ENCODE peak calls at places on chromosomes 5 and 9, in five cellular contexts. C, F, O, P and B are unnamed samples.
A peak's percentile ranks its signal among the peaks of the same experiment; 100 is the strongest.

GRCh38 chr9:97737429-97737828 is 40.3 kb upstream of the XPA start:
- DNase-seq in C (peak; percentile 21), F (no peak), O (peak; percentile 18), P (no peak), B (no peak)

GRCh38 chr5:126544087-126544740 is 50.8 kb downstream of the ALDH7A1 start:
- DNase-seq in C (peak; percentile 59), F (peak; percentile 63), O (peak; percentile 60), P (peak; percentile 32), B (peak; percentile 26)

GRCh38 chr9:34994429-34995287 is 5.1 kb downstream of the DNAJB5 start:
- DNase-seq in C (peak; percentile 66), F (no peak), O (peak; percentile 65), P (no peak), B (peak; percentile 39)

GRCh38 chr9:1051286-1052118 is 1.3 kb downstream of the DMRT2 start:
- DNase-seq in C (peak; percentile 16), F (peak; percentile 85), O (no peak), P (no peak), B (peak; percentile 16)

GRCh38 chr9:136629001-136629878 is 33.5 kb upstream of the EGFL7 start:
- DNase-seq in C (no peak), F (peak; percentile 62), O (no peak), P (no peak), B (no peak)

GRCh38 chr5:23483090-23483489 is 24.3 kb upstream of the PRDM9 start:
- DNase-seq in C (no peak), F (no peak), O (no peak), P (no peak), B (no peak)

GRCh38 chr9:22107202-22107601 is 98.1 kb upstream of the CDKN2B start:
- DNase-seq in C (peak; percentile 49), F (no peak), O (peak; percentile 75), P (no peak), B (no peak)

GRCh38 chr5:170307575-170308465 is 10.2 kb upstream of the LCP2 start:
- DNase-seq in C (peak; percentile 10), F (no peak), O (peak; percentile 93), P (no peak), B (peak; percentile 26)

GRCh38 chr9:136438548-136438908 is 1.1 kb downstream of the INPP5E start:
- DNase-seq in C (peak; percentile 28), F (no peak), O (peak; percentile 31), P (no peak), B (peak; percentile 11)

GRCh38 chr5:132265336-132266030 is 8.0 kb downstream of the PDLIM4 start:
- DNase-seq in C (peak; percentile 76), F (peak; percentile 73), O (peak; percentile 95), P (no peak), B (peak; percentile 97)

GRCh38 chr9:136657975-136658848 is 4.5 kb upstream of the EGFL7 start:
- DNase-seq in C (no peak), F (peak; percentile 43), O (no peak), P (no peak), B (no peak)

GRCh38 chr5:115702025-115702424 is 76.2 kb upstream of the TMED7 start:
- DNase-seq in C (no peak), F (no peak), O (no peak), P (no peak), B (no peak)

GRCh38 chr5:65952259-65952658 is 25.9 kb downstream of the ERBIN start:
- DNase-seq in C (no peak), F (no peak), O (no peak), P (no peak), B (no peak)

GRCh38 chr5:95817430-95817829 is 5.1 kb downstream of the GLRX start:
- DNase-seq in C (no peak), F (peak; percentile 65), O (no peak), P (no peak), B (peak; percentile 58)

GRCh38 chr5:157108961-157109360 is at the start of gene HAVCR2:
- DNase-seq in C (no peak), F (no peak), O (no peak), P (peak; percentile 12), B (no peak)

GRCh38 chr5:78002690-78003089 is 226.6 kb upstream of the TBCA start:
- DNase-seq in C (no peak), F (no peak), O (no peak), P (no peak), B (no peak)

GRCh38 chr5:135437796-135438560 is 9.2 kb downstream of the DCANP1 start:
- DNase-seq in C (no peak), F (peak; percentile 55), O (peak; percentile 88), P (peak; percentile 0), B (peak; percentile 95)

GRCh38 chr9:84285381-84285780 is 55.2 kb downstream of the SLC28A3 start:
- DNase-seq in C (no peak), F (no peak), O (no peak), P (no peak), B (no peak)

GRCh38 chr5:173645437-173645807 is 29.0 kb upstream of the BOD1 start:
- DNase-seq in C (peak; percentile 64), F (no peak), O (peak; percentile 6), P (no peak), B (peak; percentile 54)

GRCh38 chr9:4117835-4118610 is 181.8 kb downstream of the GLIS3 start:
- DNase-seq in C (peak; percentile 8), F (peak; percentile 50), O (no peak), P (peak; percentile 54), B (no peak)

GRCh38 chr5:53262348-53262970 is 152.9 kb upstream of the MOCS2 start:
- DNase-seq in C (peak; percentile 13), F (no peak), O (peak; percentile 81), P (peak; percentile 7), B (peak; percentile 64)

GRCh38 chr9:98220911-98221310 is 28.5 kb upstream of the CORO2A start:
- DNase-seq in C (no peak), F (no peak), O (no peak), P (no peak), B (no peak)

GRCh38 chr9:36893911-36894310 is 140.2 kb downstream of the PAX5 start:
- DNase-seq in C (no peak), F (no peak), O (no peak), P (no peak), B (no peak)

GRCh38 chr5:93598141-93598996 is 15.3 kb downstream of the NR2F1 start:
- DNase-seq in C (no peak), F (no peak), O (no peak), P (no peak), B (no peak)

DNA sequence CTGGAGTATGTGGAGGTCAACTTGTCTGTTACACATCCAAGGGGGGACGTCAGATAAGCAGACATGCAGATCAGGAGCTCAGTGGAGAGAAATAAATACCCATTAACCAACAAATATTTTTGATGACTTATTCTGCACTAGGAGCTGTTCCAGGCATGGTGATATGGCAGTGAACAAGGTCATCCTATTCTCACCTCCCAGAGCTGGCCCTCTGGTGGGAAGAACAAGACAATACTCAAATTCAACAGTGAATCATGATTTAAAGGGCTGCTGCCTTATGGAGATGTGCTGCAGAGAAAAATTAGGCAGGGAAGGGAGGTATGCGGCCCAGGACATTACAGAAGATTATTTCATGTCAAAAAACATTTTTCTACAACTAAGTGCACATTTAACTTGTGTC is 36.5 kb downstream of the SYK start:
- DNase-seq in C (no peak), F (no peak), O (no peak), P (no peak), B (no peak)
- TF ChIP-seq CTCF in C (no peak), F (no peak), O (no peak), P (no peak), B (no peak)

GRCh38 chr9:5714501-5715401 is 85.8 kb downstream of the RIC1 start:
- DNase-seq in C (peak; percentile 48), F (no peak), O (peak; percentile 53), P (no peak), B (peak; percentile 21)
- TF ChIP-seq CTCF in C (peak; percentile 59), F (no peak), O (peak; percentile 57), P (peak; percentile 17), B (peak; percentile 20)

GRCh38 chr9:123960965-123961364 is 31.0 kb upstream of the DENND1A start:
- DNase-seq in C (no peak), F (no peak), O (no peak), P (no peak), B (no peak)
- TF ChIP-seq CTCF in C (no peak), F (no peak), O (no peak), P (no peak), B (no peak)

DNA sequence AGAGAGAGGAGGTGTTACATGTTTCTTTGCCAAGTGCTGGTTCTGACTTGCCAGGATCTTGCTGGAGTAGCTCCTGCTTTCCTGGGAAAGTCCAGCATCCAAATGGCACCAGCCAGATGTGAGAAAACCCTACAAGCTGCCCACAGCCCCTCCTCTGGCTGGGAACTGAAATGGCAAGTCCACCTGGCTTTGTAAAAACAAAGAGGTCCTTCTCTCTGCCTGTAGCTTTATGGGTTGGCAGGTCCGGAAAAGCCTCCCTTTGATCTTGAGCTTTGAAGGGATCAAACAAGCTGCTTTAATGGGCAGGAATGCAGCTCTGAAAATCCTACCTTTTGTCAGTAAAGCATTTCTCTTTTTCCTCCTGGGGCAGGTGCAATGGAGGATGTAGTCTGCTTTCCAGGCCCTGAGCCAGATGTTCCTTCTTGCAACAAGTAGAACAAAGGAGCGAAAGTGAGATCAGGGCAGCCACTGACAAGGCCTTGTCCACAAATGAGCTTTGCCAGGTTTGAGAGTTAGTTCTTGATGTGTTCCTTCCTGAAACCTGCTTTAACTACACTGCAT is 456.7 kb downstream of the ZNF608 start:
- DNase-seq in C (peak; percentile 76), F (no peak), O (no peak), P (peak; percentile 5), B (no peak)
- TF ChIP-seq CTCF in C (peak; percentile 20), F (no peak), O (no peak), P (peak; percentile 21), B (peak; percentile 3)

GRCh38 chr5:45795458-45795857 is 99.3 kb upstream of the HCN1 start:
- DNase-seq in C (no peak), F (no peak), O (no peak), P (no peak), B (no peak)
- TF ChIP-seq CTCF in C (no peak), F (no peak), O (no peak), P (no peak), B (no peak)

GRCh38 chr5:161676109-161676508 is 9.4 kb upstream of the GABRA6 start:
- DNase-seq in C (no peak), F (no peak), O (no peak), P (no peak), B (no peak)
- TF ChIP-seq CTCF in C (peak; percentile 70), F (no peak), O (peak; percentile 7), P (peak; percentile 53), B (no peak)